ENCODE peak calls at places on chromosome 16, in eight cellular contexts. H, A, Y, O, B, R, P and T are unnamed samples.
A peak's percentile ranks its signal among the peaks of the same experiment; 100 is the strongest.

GRCh38 chr16:78489631-78490030 is 390.2 kb downstream of the WWOX start:
- DNase-seq in H (no peak), A (no peak), Y (no peak), O (no peak), B (no peak), R (no peak), P (no peak), T (no peak)

GRCh38 chr16:64586756-64587155 is 535.1 kb downstream of the CDH11 start:
- DNase-seq in H (peak; percentile 15), A (no peak), Y (no peak), O (no peak), B (no peak), R (no peak), P (no peak), T (peak; percentile 24)

GRCh38 chr16:19840524-19841110 is 44.0 kb downstream of the GPRC5B start:
- DNase-seq in H (peak; percentile 17), A (no peak), Y (no peak), O (no peak), B (no peak), R (no peak), P (no peak), T (peak; percentile 38)

GRCh38 chr16:16131659-16132058 is 91.6 kb downstream of the ABCC6 start:
- DNase-seq in H (no peak), A (no peak), Y (no peak), O (no peak), B (no peak), R (no peak), P (no peak), T (no peak)

GRCh38 chr16:22220714-22221113 is 14.6 kb downstream of the EEF2K start:
- DNase-seq in H (no peak), A (no peak), Y (no peak), O (no peak), B (peak; percentile 90), R (peak; percentile 52), P (no peak), T (no peak)

GRCh38 chr16:10367616-10368188 is 18.2 kb upstream of the ATF7IP2 start:
- DNase-seq in H (no peak), A (no peak), Y (no peak), O (no peak), B (no peak), R (no peak), P (no peak), T (no peak)

GRCh38 chr16:59783191-59783590 is 1049.1 kb upstream of the GOT2 start:
- DNase-seq in H (peak; percentile 15), A (no peak), Y (peak; percentile 8), O (no peak), B (no peak), R (no peak), P (no peak), T (no peak)

GRCh38 chr16:51407921-51408320 is 256.9 kb upstream of the SALL1 start:
- DNase-seq in H (no peak), A (no peak), Y (peak; percentile 42), O (no peak), B (no peak), R (no peak), P (no peak), T (no peak)

GRCh38 chr16:89123001-89123830 is 29.6 kb downstream of the ACSF3 start:
- DNase-seq in H (no peak), A (no peak), Y (no peak), O (no peak), B (no peak), R (no peak), P (no peak), T (peak; percentile 15)

GRCh38 chr16:53787423-53787822 is 83.5 kb downstream of the FTO start:
- DNase-seq in H (no peak), A (no peak), Y (peak; percentile 25), O (no peak), B (no peak), R (no peak), P (no peak), T (no peak)

GRCh38 chr16:89334988-89335802 is 117.7 kb downstream of the ZNF778 start:
- DNase-seq in H (no peak), A (no peak), Y (no peak), O (no peak), B (no peak), R (no peak), P (no peak), T (no peak)

GRCh38 chr16:50509521-50510341 is 38.5 kb upstream of the NKD1 start:
- DNase-seq in H (peak; percentile 6), A (no peak), Y (peak; percentile 29), O (peak; percentile 69), B (peak; percentile 63), R (no peak), P (peak; percentile 45), T (no peak)

GRCh38 chr16:72635694-72636093 is 412.2 kb downstream of the ZFHX3 start:
- DNase-seq in H (no peak), A (no peak), Y (no peak), O (no peak), B (no peak), R (no peak), P (no peak), T (no peak)

GRCh38 chr16:73143681-73144370 is 95.9 kb upstream of the ZFHX3 start:
- DNase-seq in H (peak; percentile 68), A (no peak), Y (peak; percentile 24), O (no peak), B (no peak), R (no peak), P (no peak), T (no peak)

GRCh38 chr16:67658849-67659674 is 998 bp downstream of the ACD start:
- DNase-seq in H (no peak), A (no peak), Y (no peak), O (no peak), B (no peak), R (no peak), P (no peak), T (no peak)

GRCh38 chr16:14300631-14301149 is 229.6 kb downstream of the MRTFB start:
- DNase-seq in H (peak; percentile 86), A (peak; percentile 74), Y (peak; percentile 90), O (peak; percentile 69), B (peak; percentile 90), R (peak; percentile 49), P (peak; percentile 81), T (peak; percentile 56)

GRCh38 chr16:4415538-4416199 is 727 bp downstream of the CORO7 start:
- DNase-seq in H (no peak), A (peak; percentile 59), Y (peak; percentile 30), O (peak; percentile 75), B (no peak), R (no peak), P (peak; percentile 53), T (peak; percentile 53)

GRCh38 chr16:56401482-56401881 is 23.9 kb downstream of the AMFR start:
- DNase-seq in H (no peak), A (no peak), Y (no peak), O (no peak), B (no peak), R (no peak), P (no peak), T (peak; percentile 41)

GRCh38 chr16:49854227-49855203 is 1.4 kb downstream of the ZNF423 start:
- DNase-seq in H (no peak), A (no peak), Y (peak; percentile 50), O (peak; percentile 4), B (no peak), R (no peak), P (no peak), T (peak; percentile 58)

GRCh38 chr16:29687755-29688154 is 8.8 kb downstream of the QPRT start:
- DNase-seq in H (no peak), A (no peak), Y (no peak), O (no peak), B (no peak), R (no peak), P (peak; percentile 5), T (no peak)

GRCh38 chr16:50372611-50373344 is 4.0 kb upstream of the BRD7 start:
- DNase-seq in H (peak; percentile 41), A (no peak), Y (peak; percentile 32), O (no peak), B (peak; percentile 85), R (peak; percentile 28), P (no peak), T (peak; percentile 44)

DNA sequence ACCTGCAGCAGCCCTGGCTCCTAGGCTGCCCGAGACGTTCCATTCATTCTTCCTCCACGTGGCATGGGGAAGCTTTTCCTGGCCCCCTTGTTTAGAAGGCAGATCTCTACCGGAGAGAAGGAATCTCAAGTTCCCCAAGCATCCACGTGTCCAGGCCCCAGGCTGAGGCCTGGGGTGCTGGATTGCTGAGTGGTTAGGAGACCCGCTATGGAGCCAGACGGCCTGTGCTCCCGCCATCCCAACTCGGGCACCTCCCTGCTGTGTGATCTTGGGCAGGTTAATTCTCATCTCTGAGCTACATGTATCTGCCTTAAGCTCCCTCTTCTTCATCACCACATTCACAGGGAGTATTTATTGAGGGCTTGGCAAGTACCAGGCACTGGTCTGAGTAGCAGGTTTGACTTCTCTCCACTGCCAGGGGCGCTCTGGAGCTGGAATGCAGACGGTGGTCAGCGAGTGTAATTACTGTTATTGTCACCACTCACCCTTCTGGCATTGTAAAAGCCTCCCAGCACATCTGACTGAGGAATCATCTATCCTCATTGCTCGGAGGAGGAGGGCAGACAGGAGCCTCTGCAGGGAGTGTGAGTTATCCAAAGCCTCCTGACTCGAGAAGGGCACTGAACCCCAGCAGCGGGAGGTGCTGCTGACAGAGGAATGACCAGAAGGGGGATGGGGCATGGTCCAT is 1.1 kb upstream of the ADGRG1 start:
- DNase-seq in H (peak; percentile 80), A (no peak), Y (peak; percentile 86), O (no peak), B (no peak), R (no peak), P (no peak), T (peak; percentile 52)
- TF ChIP-seq CTCF in H (peak; percentile 48), A (no peak), Y (peak; percentile 47), O (no peak), B (no peak), R (no peak), P (no peak), T (no peak)

GRCh38 chr16:80530479-80530878 is 10.3 kb upstream of the DYNLRB2 start:
- DNase-seq in H (no peak), A (no peak), Y (no peak), O (no peak), B (no peak), R (no peak), P (no peak), T (no peak)
- TF ChIP-seq CTCF in H (no peak), A (no peak), Y (no peak), O (no peak), B (no peak), R (no peak), P (no peak), T (no peak)

GRCh38 chr16:12815361-12815760 is 11.7 kb upstream of the CPPED1 start:
- DNase-seq in H (no peak), A (no peak), Y (peak; percentile 10), O (no peak), B (no peak), R (no peak), P (no peak), T (no peak)
- TF ChIP-seq CTCF in H (peak; percentile 43), A (no peak), Y (no peak), O (no peak), B (no peak), R (no peak), P (no peak), T (no peak)

DNA sequence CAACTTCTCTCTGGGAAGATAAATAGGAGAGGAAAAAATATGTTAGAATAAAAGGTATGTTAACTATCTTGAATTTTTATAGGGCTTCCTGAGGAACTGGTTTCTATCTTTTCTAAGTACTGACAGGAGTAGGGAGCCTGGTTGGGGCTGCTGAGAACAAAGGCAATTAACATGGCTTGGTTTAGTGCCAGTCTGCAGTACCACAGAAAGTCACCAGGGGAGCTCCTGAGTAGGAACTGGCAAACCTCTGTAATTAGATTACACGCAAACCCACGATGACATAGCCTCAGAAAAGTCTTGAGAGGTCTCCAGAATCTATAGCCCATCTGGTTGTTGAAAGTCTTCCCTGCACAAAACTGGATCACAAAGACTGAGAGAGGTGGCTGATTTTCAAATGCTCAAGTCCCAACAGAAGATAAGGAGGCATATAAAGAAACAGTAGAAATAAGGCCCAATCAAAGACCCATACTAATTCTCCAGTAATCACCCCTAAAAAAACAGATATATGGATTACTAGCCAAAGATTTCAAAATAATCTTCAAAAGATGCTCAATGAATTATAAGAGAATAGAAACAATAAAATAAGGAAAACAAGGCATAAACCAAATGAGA is 11.7 kb upstream of the CNTNAP4 start:
- DNase-seq in H (no peak), A (no peak), Y (peak; percentile 27), O (peak; percentile 43), B (no peak), R (no peak), P (peak; percentile 15), T (peak; percentile 81)
- TF ChIP-seq CTCF in H (peak; percentile 21), A (no peak), Y (peak; percentile 50), O (peak; percentile 36), B (no peak), R (no peak), P (peak; percentile 50), T (peak; percentile 80)